ENCODE peak calls at places on chromosomes 5 and 9, in eight cellular contexts. Y, T, W, S, N, X, V and L are unnamed samples.
A peak's percentile ranks its signal among the peaks of the same experiment; 100 is the strongest.

GRCh38 chr5:138109463-138110265 is 25.8 kb downstream of the WNT8A start:
- DNase-seq in Y (no peak), T (peak; percentile 14), W (no peak), S (no peak), N (no peak), X (no peak), V (no peak), L (peak; percentile 17)

GRCh38 chr5:10307206-10308148 is at the start of gene CMBL:
- DNase-seq in Y (peak; percentile 69), T (peak; percentile 42), W (peak; percentile 58), S (peak; percentile 72), N (peak; percentile 68), X (peak; percentile 64), V (peak; percentile 35), L (peak; percentile 64)

GRCh38 chr5:109575506-109575905 is 114.2 kb upstream of the MAN2A1 start:
- DNase-seq in Y (no peak), T (no peak), W (no peak), S (no peak), N (no peak), X (no peak), V (no peak), L (no peak)

GRCh38 chr5:132265336-132266030 is 8.0 kb downstream of the PDLIM4 start:
- DNase-seq in Y (peak; percentile 91), T (peak; percentile 92), W (peak; percentile 58), S (peak; percentile 96), N (peak; percentile 94), X (peak; percentile 67), V (peak; percentile 89), L (peak; percentile 91)

GRCh38 chr5:93587919-93588585 is 5.0 kb downstream of the NR2F1 start:
- DNase-seq in Y (peak; percentile 59), T (no peak), W (no peak), S (peak; percentile 31), N (no peak), X (no peak), V (no peak), L (no peak)

GRCh38 chr9:113381909-113382411 is 5.2 kb upstream of the HDHD3 start:
- DNase-seq in Y (no peak), T (no peak), W (no peak), S (no peak), N (no peak), X (peak; percentile 82), V (no peak), L (peak; percentile 60)

GRCh38 chr5:109865636-109866035 is 175.9 kb downstream of the MAN2A1 start:
- DNase-seq in Y (no peak), T (peak; percentile 93), W (peak; percentile 15), S (peak; percentile 89), N (peak; percentile 96), X (no peak), V (peak; percentile 59), L (peak; percentile 90)

GRCh38 chr9:116064970-116065369 is 88.6 kb upstream of the PAPPA start:
- DNase-seq in Y (no peak), T (no peak), W (no peak), S (peak; percentile 29), N (no peak), X (no peak), V (no peak), L (no peak)

DNA sequence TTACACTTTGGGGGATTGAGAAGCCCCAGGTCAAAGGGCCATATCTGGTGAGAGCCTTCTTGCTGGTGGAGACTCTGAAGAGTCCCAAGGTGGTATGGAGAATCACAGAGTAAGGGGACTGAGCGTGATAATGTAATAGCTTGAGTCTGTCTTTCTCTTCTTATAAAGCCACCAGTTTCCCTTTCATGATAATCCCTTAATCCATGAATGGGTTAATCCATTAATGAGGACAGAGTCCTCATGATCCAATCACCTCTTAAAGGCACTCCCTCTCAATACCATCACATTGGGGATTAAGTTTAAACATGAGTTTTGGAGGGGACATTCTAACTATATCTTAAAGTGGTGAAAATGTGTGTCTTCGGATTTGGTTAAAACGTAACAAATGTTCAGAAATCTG is 21.5 kb downstream of the WDR36 start:
- DNase-seq in Y (no peak), T (no peak), W (no peak), S (no peak), N (no peak), X (no peak), V (no peak), L (no peak)
- H3K36me3 ChIP-seq in Y (no peaks in the 10 kb centered on the region), T (peaks cover 31% of the 10 kb centered on the region), W (no peaks in the 10 kb centered on the region), S (peaks cover 54% of the 10 kb centered on the region), N (peaks cover 3% of the 10 kb centered on the region), X (no peaks in the 10 kb centered on the region), V (no peaks in the 10 kb centered on the region), L (peaks cover 11% of the 10 kb centered on the region)

DNA sequence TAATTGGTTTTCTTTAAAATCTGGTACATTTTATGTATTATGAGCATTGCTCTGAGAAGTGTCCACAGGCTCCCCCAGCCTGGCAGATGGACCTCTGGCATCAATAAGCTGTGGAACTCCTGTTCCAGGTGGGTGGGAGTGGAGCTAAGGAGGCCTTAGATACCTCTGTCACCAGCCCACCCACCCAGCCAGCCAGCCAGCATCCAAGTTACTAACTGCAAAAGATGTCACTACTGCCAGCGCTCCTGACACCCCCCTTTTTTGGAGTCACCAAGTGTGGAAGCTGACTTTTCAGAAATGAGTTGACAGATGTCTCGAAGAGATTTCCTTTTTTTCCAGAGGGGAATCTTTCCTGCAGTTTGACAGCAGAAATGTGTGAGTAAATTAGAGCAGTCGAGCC is 111.2 kb downstream of the GALNT10 start:
- DNase-seq in Y (no peak), T (no peak), W (no peak), S (no peak), N (no peak), X (no peak), V (no peak), L (no peak)
- H3K36me3 ChIP-seq in Y (no peaks in the 10 kb centered on the region), T (peaks cover 37% of the 10 kb centered on the region), W (no peaks in the 10 kb centered on the region), S (no peaks in the 10 kb centered on the region), N (peaks cover 2% of the 10 kb centered on the region), X (no peaks in the 10 kb centered on the region), V (no peaks in the 10 kb centered on the region), L (peaks cover 4% of the 10 kb centered on the region)

GRCh38 chr9:137757139-137757538 is 120.4 kb upstream of the CACNA1B start:
- DNase-seq in Y (no peak), T (no peak), W (no peak), S (no peak), N (peak; percentile 9), X (peak; percentile 39), V (no peak), L (no peak)

GRCh38 chr9:137756045-137756744 is 121.4 kb upstream of the CACNA1B start:
- DNase-seq in Y (no peak), T (no peak), W (no peak), S (no peak), N (peak; percentile 54), X (no peak), V (no peak), L (no peak)

GRCh38 chr9:137757613-137758029 is 120.0 kb upstream of the CACNA1B start:
- DNase-seq in Y (no peak), T (peak; percentile 56), W (no peak), S (peak; percentile 25), N (peak; percentile 77), X (no peak), V (no peak), L (peak; percentile 76)

GRCh38 chr9:137753192-137753765 is 124.3 kb upstream of the CACNA1B start:
- DNase-seq in Y (peak; percentile 40), T (no peak), W (no peak), S (no peak), N (no peak), X (no peak), V (no peak), L (no peak)

GRCh38 chr9:137755261-137755927 is 122.2 kb upstream of the CACNA1B start:
- DNase-seq in Y (no peak), T (no peak), W (no peak), S (no peak), N (no peak), X (no peak), V (no peak), L (no peak)
- H3K36me3 ChIP-seq in Y (peaks cover 13% of the 10 kb centered on the region), T (peaks cover 16% of the 10 kb centered on the region), W (no peaks in the 10 kb centered on the region), S (peaks cover 33% of the 10 kb centered on the region), N (peaks cover 17% of the 10 kb centered on the region), X (no peaks in the 10 kb centered on the region), V (no peaks in the 10 kb centered on the region), L (peaks cover 30% of the 10 kb centered on the region)

GRCh38 chr9:89386206-89386605 is 67.9 kb downstream of the SECISBP2 start:
- DNase-seq in Y (no peak), T (no peak), W (no peak), S (no peak), N (no peak), X (no peak), V (no peak), L (no peak)

GRCh38 chr9:89388868-89389177 is 70.5 kb downstream of the SECISBP2 start:
- DNase-seq in Y (no peak), T (no peak), W (no peak), S (no peak), N (no peak), X (no peak), V (no peak), L (no peak)

GRCh38 chr9:89386797-89387196 is 68.5 kb downstream of the SECISBP2 start:
- DNase-seq in Y (no peak), T (no peak), W (no peak), S (no peak), N (no peak), X (peak; percentile 84), V (no peak), L (peak; percentile 40)

GRCh38 chr9:89387970-89388867 is 69.9 kb downstream of the SECISBP2 start:
- DNase-seq in Y (peak; percentile 86), T (peak; percentile 11), W (peak; percentile 57), S (peak; percentile 93), N (peak; percentile 94), X (peak; percentile 33), V (peak; percentile 75), L (peak; percentile 80)

DNA sequence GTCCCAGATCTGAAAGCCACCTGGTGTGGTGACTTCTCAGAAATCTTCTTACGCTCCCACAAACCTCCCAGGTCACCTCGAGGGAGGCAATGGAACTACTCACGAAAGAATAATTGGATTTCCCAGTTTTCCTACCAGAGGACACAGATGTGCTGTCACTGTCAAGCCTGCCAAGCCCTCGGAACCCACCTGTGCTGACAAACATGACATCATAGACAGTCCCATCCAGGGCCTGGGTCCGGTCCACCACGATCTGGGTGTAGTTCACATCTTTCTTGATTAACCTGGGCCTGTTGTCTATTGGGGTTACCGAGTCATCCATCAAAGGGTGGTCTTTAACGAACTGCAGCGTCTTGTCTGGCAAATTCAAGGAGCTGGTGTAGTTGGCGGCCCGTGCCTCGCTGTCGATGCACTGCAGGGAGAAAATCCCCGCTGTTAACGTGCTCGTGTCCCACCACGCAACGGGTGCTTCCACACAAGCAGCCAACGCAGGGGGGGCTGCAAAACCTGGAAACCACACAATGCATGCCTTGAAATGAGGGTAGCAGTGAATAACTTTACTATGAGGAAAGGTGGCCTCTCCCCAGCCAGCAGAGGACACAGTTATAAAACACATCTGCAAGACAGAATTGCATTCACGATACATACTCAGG is 69.0 kb downstream of the SECISBP2 start:
- DNase-seq in Y (no peak), T (no peak), W (no peak), S (no peak), N (no peak), X (no peak), V (no peak), L (no peak)
- H3K36me3 ChIP-seq in Y (no peaks in the 10 kb centered on the region), T (no peaks in the 10 kb centered on the region), W (no peaks in the 10 kb centered on the region), S (peaks cover 31% of the 10 kb centered on the region), N (no peaks in the 10 kb centered on the region), X (peaks cover 4% of the 10 kb centered on the region), V (no peaks in the 10 kb centered on the region), L (no peaks in the 10 kb centered on the region)

GRCh38 chr9:107330420-107330819 is 47.3 kb downstream of the RAD23B start:
- DNase-seq in Y (no peak), T (no peak), W (no peak), S (no peak), N (no peak), X (no peak), V (no peak), L (no peak)
- H3K36me3 ChIP-seq in Y (no peaks in the 10 kb centered on the region), T (peaks cover 53% of the 10 kb centered on the region), W (no peaks in the 10 kb centered on the region), S (peaks cover 47% of the 10 kb centered on the region), N (peaks cover 19% of the 10 kb centered on the region), X (peaks cover 4% of the 10 kb centered on the region), V (no peaks in the 10 kb centered on the region), L (peaks cover 9% of the 10 kb centered on the region)